ENCODE peak calls at places on chromosome 15, in ten cellular contexts. T is activated naive CD4-positive, alpha-beta T cell treated with Interleukin-2 at 50 U/mL for 16 hours; W is C1 segment of cervical spinal cord; J is KBM-7; G is GF-D8; B is aorta; E is effector CD4-positive, alpha-beta T cell; A is right lobe of liver; M is stimulated activated CD8-positive, alpha-beta memory T cell treated with anti-CD3 and anti-CD28 coated beads, Interleukin-4, amount 100 ng/mL, for 1 hour; H is T-helper 9 cell. L is an unnamed sample.

GRCh38 chr15:70825841-70826240 is 28.1 kb downstream of the LARP6 start:
- DNase-seq in M (no peak), E (no peak), B (no peak), A (no peak), T (no peak), H (no peak), G (no peak), J (no peak), W (no peak), L (no peak)

GRCh38 chr15:73888224-73889041 is 15.1 kb downstream of the TBC1D21 start:
- DNase-seq in J (no peak), W (no peak), H (no peak), A (peak), B (no peak), E (no peak), T (no peak), M (no peak), G (no peak), L (no peak)

GRCh38 chr15:33500432-33500831 is 189.7 kb downstream of the RYR3 start:
- DNase-seq in B (no peak), A (no peak), M (no peak), E (no peak), J (no peak), H (no peak), G (no peak), T (no peak), W (no peak), L (no peak)

GRCh38 chr15:42577514-42578031 is 2.2 kb downstream of the STARD9 start:
- DNase-seq in A (no peak), J (peak), T (no peak), G (no peak), H (no peak), E (no peak), W (no peak), B (no peak), M (no peak), L (no peak)

GRCh38 chr15:101320501-101321052 is 25.5 kb upstream of the SNRPA1 start:
- DNase-seq in H (peak), J (peak), W (no peak), T (peak), M (peak), E (peak), G (peak), B (peak), A (peak), L (no peak)

GRCh38 chr15:25378501-25378901 is 60.3 kb downstream of the UBE3A start:
- DNase-seq in B (no peak), G (no peak), H (no peak), E (no peak), W (no peak), M (no peak), J (no peak), A (no peak), T (no peak), L (no peak)

GRCh38 chr15:35141743-35142356 is 56.8 kb upstream of the NANOGP8 start:
- DNase-seq in E (no peak), H (no peak), B (no peak), J (no peak), A (no peak), W (no peak), M (no peak), G (no peak), T (no peak), L (no peak)

GRCh38 chr15:99343836-99344551 is 92.7 kb downstream of the LRRC28 start:
- DNase-seq in B (peak), M (peak), J (no peak), T (peak), G (no peak), H (peak), A (no peak), W (no peak), E (peak), L (no peak)

GRCh38 chr15:52440414-52440813 is 88.3 kb downstream of the MYO5A start:
- DNase-seq in M (no peak), E (no peak), J (no peak), H (no peak), B (no peak), T (peak), A (no peak), W (no peak), G (no peak), L (no peak)

GRCh38 chr15:64112077-64112772 is 16.4 kb downstream of the SNX1 start:
- DNase-seq in M (no peak), A (no peak), G (no peak), J (no peak), T (no peak), W (no peak), B (no peak), E (no peak), H (no peak), L (no peak)

GRCh38 chr15:52858388-52859176 is 68.4 kb upstream of the ONECUT1 start:
- DNase-seq in A (no peak), J (no peak), T (no peak), H (no peak), W (no peak), E (no peak), M (no peak), G (no peak), B (no peak), L (no peak)

GRCh38 chr15:75989045-75989444 is 23.2 kb downstream of the NRG4 start:
- DNase-seq in A (no peak), H (no peak), T (no peak), M (no peak), G (no peak), W (no peak), E (no peak), J (no peak), B (no peak), L (no peak)

GRCh38 chr15:88636039-88636438 is 2.8 kb upstream of the ISG20 start:
- DNase-seq in T (peak), A (no peak), J (no peak), M (peak), W (no peak), B (no peak), E (peak), H (peak), G (no peak), L (no peak)

GRCh38 chr15:38471974-38472373 is 18.0 kb downstream of the FAM98B start:
- DNase-seq in W (no peak), G (no peak), M (no peak), A (no peak), H (no peak), E (no peak), T (no peak), B (no peak), J (no peak), L (no peak)

GRCh38 chr15:57218826-57219576 is 157.3 kb upstream of the CGNL1 start:
- DNase-seq in E (no peak), H (no peak), B (no peak), M (no peak), T (no peak), J (peak), W (no peak), A (no peak), G (peak), L (no peak)

GRCh38 chr15:59369597-59369996 is 3.1 kb downstream of the MYO1E start:
- DNase-seq in T (no peak), B (no peak), E (no peak), W (no peak), J (no peak), M (no peak), H (no peak), G (no peak), A (no peak), L (no peak)

GRCh38 chr15:67972377-67972776 is 81.7 kb upstream of the PIAS1 start:
- DNase-seq in J (no peak), M (no peak), H (no peak), E (no peak), T (no peak), W (no peak), A (no peak), G (no peak), B (no peak), L (no peak)

GRCh38 chr15:57586661-57587404 is 4.9 kb upstream of the MYZAP start:
- DNase-seq in A (no peak), E (no peak), T (no peak), M (no peak), J (no peak), G (no peak), B (no peak), W (no peak), H (no peak), L (no peak)

GRCh38 chr15:66747866-66748265 is 45.8 kb downstream of the SMAD6 start:
- DNase-seq in H (no peak), M (no peak), T (no peak), G (no peak), E (no peak), W (no peak), B (peak), J (no peak), A (no peak), L (no peak)

GRCh38 chr15:92614791-92615785 is 40.5 kb downstream of the FAM174B start:
- DNase-seq in M (no peak), B (no peak), J (no peak), G (no peak), H (no peak), T (no peak), W (no peak), E (no peak), A (no peak), L (no peak)

GRCh38 chr15:92205255-92205739 is 188.4 kb upstream of the ST8SIA2 start:
- DNase-seq in M (no peak), W (no peak), J (no peak), E (no peak), T (no peak), B (no peak), H (no peak), G (no peak), A (peak), L (no peak)

GRCh38 chr15:78914027-78914764 is 30.6 kb downstream of the CTSH start:
- DNase-seq in A (no peak), E (no peak), G (no peak), B (peak), W (peak), J (peak), H (no peak), M (no peak), T (no peak), L (no peak)

GRCh38 chr15:31487811-31488436 is 161.3 kb downstream of the KLF13 start:
- DNase-seq in T (peak), B (no peak), W (no peak), E (no peak), H (no peak), A (no peak), G (no peak), M (no peak), J (no peak), L (no peak)

GRCh38 chr15:31814082-31814481 is 216.2 kb upstream of the CHRNA7 start:
- DNase-seq in H (no peak), A (no peak), M (no peak), W (no peak), J (no peak), T (no peak), G (no peak), E (no peak), B (no peak), L (no peak)

GRCh38 chr15:45399381-45400212 is 21.3 kb upstream of the GATM start:
- DNase-seq in G (no peak), E (no peak), B (no peak), H (no peak), A (no peak), W (no peak), J (peak), T (no peak), M (no peak), L (peak)

GRCh38 chr15:80925597-80926059 is 64.0 kb downstream of the MESD start:
- DNase-seq in H (no peak), A (no peak), G (no peak), J (no peak), E (no peak), W (peak), T (no peak), B (no peak), M (no peak), L (no peak)

GRCh38 chr15:70535071-70535954 is 228.0 kb downstream of the UACA start:
- DNase-seq in H (peak), G (peak), J (peak), B (peak), E (peak), A (no peak), M (peak), T (peak), W (no peak), L (no peak)

GRCh38 chr15:63232400-63232799 is 43.0 kb downstream of the RAB8B start:
- DNase-seq in G (no peak), M (no peak), E (no peak), W (no peak), H (no peak), A (no peak), J (peak), B (no peak), T (no peak), L (no peak)

GRCh38 chr15:29924750-29925149 is 102.5 kb upstream of the TJP1 start:
- DNase-seq in M (no peak), J (no peak), T (no peak), W (no peak), G (no peak), A (no peak), B (peak), H (no peak), E (no peak), L (no peak)

GRCh38 chr15:63013052-63013808 is 29.3 kb upstream of the TPM1 start:
- DNase-seq in W (no peak), T (no peak), G (no peak), E (no peak), B (peak), J (no peak), M (no peak), H (no peak), A (no peak), L (no peak)

GRCh38 chr15:36371509-36371908 is 207.9 kb upstream of the CDIN1 start:
- DNase-seq in W (no peak), M (no peak), J (no peak), E (no peak), A (no peak), T (no peak), G (no peak), B (no peak), H (no peak), L (no peak)

GRCh38 chr15:71807691-71808091 is 2.7 kb upstream of the NR2E3 start:
- DNase-seq in J (no peak), E (no peak), H (no peak), B (no peak), G (no peak), M (no peak), A (no peak), T (no peak), W (no peak), L (no peak)

GRCh38 chr15:38547255-38547997 is 17.2 kb downstream of the RASGRP1 start:
- DNase-seq in G (no peak), J (no peak), W (no peak), A (no peak), E (no peak), M (no peak), B (no peak), H (no peak), T (no peak), L (no peak)

GRCh38 chr15:59456114-59456513 is 18.1 kb downstream of the FAM81A start:
- DNase-seq in J (no peak), T (no peak), G (no peak), B (no peak), W (no peak), H (no peak), E (no peak), M (no peak), A (no peak), L (no peak)

GRCh38 chr15:55116636-55117035 is 80.1 kb downstream of the RSL24D1 start:
- DNase-seq in B (no peak), M (no peak), J (peak), G (no peak), T (no peak), H (no peak), E (no peak), A (no peak), W (no peak), L (no peak)